ENCODE peak calls at places on chromosome 14, in eight cellular contexts. G, E, Q, B, I, H, L and A are unnamed samples.

GRCh38 chr14:29895591-29896043 is 32.0 kb downstream of the PRKD1 start:
- DNase-seq in G (no peak), E (no peak), Q (peak), B (no peak), I (no peak), H (no peak), L (no peak), A (no peak)

GRCh38 chr14:58560208-58560607 is 77.6 kb upstream of the DACT1 start:
- DNase-seq in G (no peak), E (no peak), Q (no peak), B (peak), I (no peak), H (peak), L (no peak), A (peak)

GRCh38 chr14:22003471-22003870 is 329.9 kb upstream of the OR4E1 start:
- DNase-seq in G (no peak), E (no peak), Q (no peak), B (no peak), I (no peak), H (no peak), L (no peak), A (no peak)

GRCh38 chr14:96583605-96584041 is 81.4 kb downstream of the PAPOLA start:
- DNase-seq in G (peak), E (no peak), Q (no peak), B (no peak), I (no peak), H (no peak), L (no peak), A (no peak)

GRCh38 chr14:60195179-60195810 is 30.1 kb upstream of the DHRS7 start:
- DNase-seq in G (no peak), E (no peak), Q (no peak), B (no peak), I (no peak), H (no peak), L (no peak), A (no peak)

GRCh38 chr14:39228044-39228443 is 5.7 kb upstream of the MIA2 start:
- DNase-seq in G (no peak), E (no peak), Q (no peak), B (no peak), I (no peak), H (no peak), L (no peak), A (no peak)

GRCh38 chr14:90274808-90275454 is 18.6 kb downstream of the PSMC1 start:
- DNase-seq in G (no peak), E (no peak), Q (no peak), B (peak), I (no peak), H (peak), L (no peak), A (peak)

GRCh38 chr14:76776306-76777251 is 15.3 kb downstream of the VASH1 start:
- DNase-seq in G (no peak), E (no peak), Q (no peak), B (no peak), I (no peak), H (no peak), L (no peak), A (no peak)

GRCh38 chr14:83247925-83248639 is 1714.4 kb upstream of the SEL1L start:
- DNase-seq in G (no peak), E (no peak), Q (no peak), B (no peak), I (no peak), H (no peak), L (no peak), A (no peak)

GRCh38 chr14:77580964-77581505 is 35.4 kb downstream of the SPTLC2 start:
- DNase-seq in G (no peak), E (no peak), Q (no peak), B (no peak), I (no peak), H (peak), L (peak), A (peak)

GRCh38 chr14:90483551-90483950 is 86.7 kb downstream of the CALM1 start:
- DNase-seq in G (peak), E (peak), Q (peak), B (no peak), I (no peak), H (no peak), L (no peak), A (no peak)

GRCh38 chr14:101843665-101844064 is 82.2 kb downstream of the PPP2R5C start:
- DNase-seq in G (no peak), E (no peak), Q (no peak), B (no peak), I (no peak), H (peak), L (no peak), A (no peak)

GRCh38 chr14:97262336-97262735 is 465.2 kb downstream of the VRK1 start:
- DNase-seq in G (no peak), E (no peak), Q (no peak), B (no peak), I (no peak), H (no peak), L (no peak), A (no peak)

GRCh38 chr14:101774814-101775213 is 13.3 kb downstream of the PPP2R5C start:
- DNase-seq in G (no peak), E (no peak), Q (no peak), B (no peak), I (no peak), H (no peak), L (no peak), A (no peak)

GRCh38 chr14:95562892-95563685 is 28.2 kb downstream of the GLRX5 start:
- DNase-seq in G (peak), E (no peak), Q (peak), B (no peak), I (no peak), H (peak), L (no peak), A (peak)

GRCh38 chr14:57761800-57762199 is 104.1 kb downstream of the SLC35F4 start:
- DNase-seq in G (no peak), E (no peak), Q (no peak), B (no peak), I (no peak), H (no peak), L (no peak), A (no peak)

GRCh38 chr14:28407931-28408330 is 358.7 kb upstream of the FOXG1 start:
- DNase-seq in G (no peak), E (no peak), Q (no peak), B (no peak), I (no peak), H (no peak), L (no peak), A (no peak)

GRCh38 chr14:61462566-61463195 is 141.3 kb downstream of the PRKCH start:
- DNase-seq in G (peak), E (no peak), Q (no peak), B (peak), I (no peak), H (peak), L (no peak), A (peak)

GRCh38 chr14:64234877-64235651 is 59.1 kb downstream of the ESR2 start:
- DNase-seq in G (no peak), E (peak), Q (no peak), B (peak), I (peak), H (peak), L (peak), A (no peak)

GRCh38 chr14:53900499-53900898 is 56.1 kb downstream of the BMP4 start:
- DNase-seq in G (peak), E (peak), Q (peak), B (no peak), I (peak), H (peak), L (no peak), A (peak)

GRCh38 chr14:47675489-47676300 is at the start of gene MDGA2:
- DNase-seq in G (no peak), E (peak), Q (no peak), B (peak), I (no peak), H (peak), L (no peak), A (peak)

GRCh38 chr14:28609228-28609828 is 157.3 kb upstream of the FOXG1 start:
- DNase-seq in G (peak), E (no peak), Q (peak), B (peak), I (no peak), H (peak), L (peak), A (peak)

GRCh38 chr14:61090432-61091216 is 109.6 kb downstream of the SLC38A6 start:
- DNase-seq in G (no peak), E (no peak), Q (no peak), B (no peak), I (no peak), H (no peak), L (no peak), A (peak)

GRCh38 chr14:93092606-93093556 is 22.8 kb downstream of the ITPK1 start:
- DNase-seq in G (no peak), E (peak), Q (no peak), B (peak), I (no peak), H (no peak), L (no peak), A (no peak)

GRCh38 chr14:64855732-64856527 is 23.8 kb downstream of the SPTB start:
- DNase-seq in G (no peak), E (no peak), Q (no peak), B (no peak), I (peak), H (no peak), L (no peak), A (no peak)

DNA sequence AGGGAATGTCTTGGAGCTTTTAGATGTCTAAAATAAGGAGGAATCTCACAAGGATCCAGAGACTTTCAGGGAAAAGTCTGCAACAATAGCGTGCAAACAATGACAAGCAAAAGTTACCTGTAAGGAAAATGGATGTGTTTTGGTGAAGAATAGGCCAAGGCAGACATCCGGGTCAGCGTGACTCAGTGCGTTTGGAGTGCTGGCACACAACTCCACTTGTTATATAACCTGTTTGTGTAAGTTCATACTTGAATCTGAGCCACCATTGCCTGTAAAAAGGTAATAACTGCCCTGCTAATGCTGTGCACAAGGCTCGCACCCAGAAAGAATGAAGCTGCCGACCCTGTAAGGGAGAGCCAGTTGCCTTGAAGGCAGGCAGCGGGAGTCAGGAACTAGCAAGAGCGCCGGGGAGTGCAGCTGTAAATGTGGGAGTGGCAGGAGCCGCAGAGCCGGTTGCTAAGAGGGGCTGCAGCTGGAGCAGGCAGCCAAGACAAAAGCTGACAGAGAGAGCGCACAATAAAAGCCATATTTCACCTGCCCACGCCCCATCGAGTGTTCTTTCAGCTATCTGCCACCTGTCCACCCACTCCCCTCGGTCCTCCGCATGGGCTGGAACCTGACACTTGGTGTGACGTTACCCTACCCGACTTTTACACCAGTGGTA is 638.5 kb upstream of the MIS18BP1 start:
- DNase-seq in G (peak), E (no peak), Q (peak), B (peak), I (no peak), H (no peak), L (no peak), A (no peak)
- H3K4me3 ChIP-seq in G (no peak), E (peak), Q (no peak), B (no peak), I (peak), H (no peak), L (no peak), A (no peak)

GRCh38 chr14:23644195-23644918 is 8.2 kb downstream of the DHRS2 start:
- DNase-seq in G (no peak), E (no peak), Q (no peak), B (no peak), I (no peak), H (no peak), L (no peak), A (no peak)

GRCh38 chr14:23646648-23647549 is 10.7 kb downstream of the DHRS2 start:
- DNase-seq in G (no peak), E (no peak), Q (no peak), B (peak), I (no peak), H (peak), L (no peak), A (peak)

GRCh38 chr14:23644919-23645336 is 8.8 kb downstream of the DHRS2 start:
- DNase-seq in G (no peak), E (no peak), Q (no peak), B (no peak), I (no peak), H (no peak), L (no peak), A (no peak)

GRCh38 chr14:23645812-23646647 is 9.9 kb downstream of the DHRS2 start:
- DNase-seq in G (no peak), E (no peak), Q (no peak), B (no peak), I (no peak), H (no peak), L (no peak), A (no peak)

GRCh38 chr14:23645504-23645811 is 9.3 kb downstream of the DHRS2 start:
- DNase-seq in G (no peak), E (no peak), Q (no peak), B (no peak), I (no peak), H (no peak), L (no peak), A (no peak)
- H3K4me3 ChIP-seq in G (no peak), E (no peak), Q (no peak), B (no peak), I (no peak), H (no peak), L (no peak), A (no peak)

GRCh38 chr14:104932676-104933631 is 8.3 kb downstream of the PLD4 start:
- DNase-seq in G (peak), E (peak), Q (peak), B (peak), I (peak), H (peak), L (peak), A (peak)
- H3K4me3 ChIP-seq in G (peak), E (peak), Q (peak), B (peak), I (peak), H (peak), L (peak), A (peak)

DNA sequence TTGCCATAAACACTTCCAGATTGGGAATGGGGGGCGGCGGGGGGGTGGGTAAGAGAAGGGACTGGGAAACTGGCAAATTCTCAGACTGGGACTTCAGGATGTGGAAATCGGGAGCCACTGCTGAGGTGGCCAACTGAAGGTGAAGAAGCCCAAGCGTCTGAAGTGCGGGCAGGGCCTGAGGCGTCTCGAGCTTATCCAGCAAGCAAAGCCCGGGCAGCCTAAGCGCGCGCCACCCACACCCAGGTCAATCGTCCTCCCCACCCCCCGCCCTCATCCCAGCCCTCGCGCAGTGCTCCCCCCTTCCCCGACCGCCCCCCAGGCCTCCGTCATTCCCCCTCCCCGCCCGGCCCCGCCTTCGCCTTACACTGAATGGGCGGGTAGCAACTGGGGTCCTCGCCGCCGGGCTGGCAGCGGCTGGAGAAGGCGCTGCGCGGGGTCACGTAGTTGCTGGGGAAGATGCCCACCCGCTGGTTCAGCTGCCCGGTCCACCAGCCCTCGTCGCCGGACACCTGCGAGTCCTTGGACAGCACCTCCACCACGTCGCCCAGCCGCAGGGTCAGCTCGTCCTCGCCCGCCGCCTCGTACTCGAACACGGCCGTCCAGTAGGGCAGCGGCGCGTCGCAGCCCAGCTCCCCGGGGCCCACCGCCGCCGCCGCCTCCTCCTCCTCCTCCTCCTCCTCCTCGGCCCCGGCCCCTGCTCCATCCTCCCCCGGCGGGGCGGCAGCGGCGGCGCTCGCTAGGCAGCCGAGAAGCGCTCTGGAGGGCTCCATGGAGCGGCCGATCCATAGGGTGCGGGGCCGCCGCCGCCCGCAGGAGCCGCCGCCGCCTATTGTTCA is 693 bp downstream of the MAP3K9 start:
- DNase-seq in G (peak), E (peak), Q (peak), B (peak), I (peak), H (no peak), L (no peak), A (peak)
- H3K4me3 ChIP-seq in G (peak), E (peak), Q (peak), B (peak), I (peak), H (peak), L (peak), A (peak)

DNA sequence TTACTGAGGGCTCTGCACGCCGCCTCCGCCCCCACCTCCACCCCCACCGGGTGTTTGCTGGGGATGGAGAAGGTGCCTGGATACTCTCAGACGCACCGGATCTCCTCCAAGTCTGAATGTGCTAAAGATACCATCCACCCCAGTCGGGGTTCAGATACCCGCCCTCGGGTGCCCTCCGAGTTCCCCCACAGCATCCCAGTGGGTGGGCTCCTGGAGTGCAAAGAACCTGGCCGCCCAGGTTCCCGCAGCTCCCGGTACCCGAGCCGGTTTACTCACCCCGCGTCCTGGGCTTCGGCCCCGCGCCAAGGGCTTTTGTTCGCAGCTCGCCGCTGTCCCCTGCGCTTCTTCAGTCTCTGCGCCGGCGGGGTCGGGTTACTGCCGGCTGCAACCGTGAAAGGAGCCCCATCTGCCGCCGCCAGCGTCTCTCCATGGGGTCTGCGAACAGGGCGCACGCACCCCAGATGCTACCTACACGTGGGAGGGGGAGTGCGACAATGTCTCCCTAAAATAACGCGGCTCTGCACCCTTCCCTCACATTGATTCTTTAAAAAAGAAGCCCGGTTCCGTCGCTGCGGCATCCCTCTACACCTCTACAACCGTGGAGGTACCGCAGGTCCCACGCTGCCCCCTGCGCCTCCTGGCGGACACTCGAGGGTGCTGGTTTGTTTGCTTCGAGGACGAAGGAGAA is at the start of gene CCDC177:
- DNase-seq in G (peak), E (peak), Q (peak), B (peak), I (peak), H (peak), L (no peak), A (peak)
- H3K4me3 ChIP-seq in G (peak), E (no peak), Q (peak), B (peak), I (peak), H (no peak), L (peak), A (peak)